ENCODE peak calls at places on chromosomes 3 and 15, in seven cellular contexts. One of them, this sample, is unnamed.

GRCh38 chr15:58875343-58875742 is 58.1 kb downstream of the SLTM start:
- DNase-seq in posterior vena cava: no peak
- DNase-seq in C1 segment of cervical spinal cord: no peak
- DNase-seq in activated B cell treated with CpG ODN at 0.5 μM for 24 hours: no peak
- DNase-seq in A172: no peak
- DNase-seq in activated CD4-positive, alpha-beta T cell treated with anti-CD3 and anti-CD28 coated beads, Interleukin-2, amount 10 ng/mL, durations not matched to agents 7 days and 5 days: no peak
- DNase-seq in astrocyte: no peak
- DNase-seq in this sample: no peak

GRCh38 chr3:193905993-193906396 is 230.0 kb upstream of the HES1 start:
- DNase-seq in posterior vena cava: no peak
- DNase-seq in A172: no peak
- DNase-seq in activated CD4-positive, alpha-beta T cell treated with anti-CD3 and anti-CD28 coated beads, Interleukin-2, amount 10 ng/mL, durations not matched to agents 7 days and 5 days: no peak
- DNase-seq in astrocyte: no peak
- DNase-seq in C1 segment of cervical spinal cord: no peak
- DNase-seq in activated B cell treated with CpG ODN at 0.5 μM for 24 hours: no peak
- DNase-seq in this sample: no peak

GRCh38 chr3:69051796-69052566 is at the start of gene TMF1:
- DNase-seq in activated B cell treated with CpG ODN at 0.5 μM for 24 hours: peak; percentile 92
- DNase-seq in A172: peak; percentile 95
- DNase-seq in posterior vena cava: peak; percentile 100
- DNase-seq in C1 segment of cervical spinal cord: no peak
- DNase-seq in activated CD4-positive, alpha-beta T cell treated with anti-CD3 and anti-CD28 coated beads, Interleukin-2, amount 10 ng/mL, durations not matched to agents 7 days and 5 days: peak; percentile 99
- DNase-seq in astrocyte: peak; percentile 98
- DNase-seq in this sample: no peak

GRCh38 chr15:101003706-101004105 is 84.5 kb downstream of the LRRK1 start:
- DNase-seq in posterior vena cava: peak; percentile 35
- DNase-seq in C1 segment of cervical spinal cord: no peak
- DNase-seq in activated CD4-positive, alpha-beta T cell treated with anti-CD3 and anti-CD28 coated beads, Interleukin-2, amount 10 ng/mL, durations not matched to agents 7 days and 5 days: no peak
- DNase-seq in activated B cell treated with CpG ODN at 0.5 μM for 24 hours: no peak
- DNase-seq in astrocyte: no peak
- DNase-seq in A172: no peak
- DNase-seq in this sample: no peak

GRCh38 chr15:48063411-48063985 is 57.3 kb upstream of the SLC24A5 start:
- DNase-seq in activated B cell treated with CpG ODN at 0.5 μM for 24 hours: no peak
- DNase-seq in C1 segment of cervical spinal cord: no peak
- DNase-seq in posterior vena cava: no peak
- DNase-seq in activated CD4-positive, alpha-beta T cell treated with anti-CD3 and anti-CD28 coated beads, Interleukin-2, amount 10 ng/mL, durations not matched to agents 7 days and 5 days: no peak
- DNase-seq in A172: no peak
- DNase-seq in astrocyte: no peak
- DNase-seq in this sample: no peak

GRCh38 chr3:63977893-63978292 is 45.4 kb downstream of the PSMD6 start:
- DNase-seq in activated B cell treated with CpG ODN at 0.5 μM for 24 hours: no peak
- DNase-seq in posterior vena cava: no peak
- DNase-seq in A172: no peak
- DNase-seq in C1 segment of cervical spinal cord: no peak
- DNase-seq in astrocyte: no peak
- DNase-seq in activated CD4-positive, alpha-beta T cell treated with anti-CD3 and anti-CD28 coated beads, Interleukin-2, amount 10 ng/mL, durations not matched to agents 7 days and 5 days: no peak
- DNase-seq in this sample: no peak

GRCh38 chr15:80093854-80094418 is 34.5 kb downstream of the ZFAND6 start:
- DNase-seq in activated B cell treated with CpG ODN at 0.5 μM for 24 hours: no peak
- DNase-seq in astrocyte: peak; percentile 51
- DNase-seq in posterior vena cava: no peak
- DNase-seq in A172: peak; percentile 68
- DNase-seq in C1 segment of cervical spinal cord: no peak
- DNase-seq in activated CD4-positive, alpha-beta T cell treated with anti-CD3 and anti-CD28 coated beads, Interleukin-2, amount 10 ng/mL, durations not matched to agents 7 days and 5 days: no peak
- DNase-seq in this sample: peak; percentile 6

GRCh38 chr3:24363242-24363641 is 131.4 kb downstream of the THRB start:
- DNase-seq in activated CD4-positive, alpha-beta T cell treated with anti-CD3 and anti-CD28 coated beads, Interleukin-2, amount 10 ng/mL, durations not matched to agents 7 days and 5 days: no peak
- DNase-seq in activated B cell treated with CpG ODN at 0.5 μM for 24 hours: no peak
- DNase-seq in posterior vena cava: no peak
- DNase-seq in A172: no peak
- DNase-seq in C1 segment of cervical spinal cord: no peak
- DNase-seq in astrocyte: no peak
- DNase-seq in this sample: no peak

GRCh38 chr3:164418426-164418825 is 659.9 kb downstream of the SI start:
- DNase-seq in A172: no peak
- DNase-seq in C1 segment of cervical spinal cord: no peak
- DNase-seq in astrocyte: no peak
- DNase-seq in activated CD4-positive, alpha-beta T cell treated with anti-CD3 and anti-CD28 coated beads, Interleukin-2, amount 10 ng/mL, durations not matched to agents 7 days and 5 days: no peak
- DNase-seq in posterior vena cava: no peak
- DNase-seq in activated B cell treated with CpG ODN at 0.5 μM for 24 hours: no peak
- DNase-seq in this sample: no peak

GRCh38 chr3:154022603-154023002 is 98.6 kb upstream of the ARHGEF26 start:
- DNase-seq in astrocyte: no peak
- DNase-seq in posterior vena cava: no peak
- DNase-seq in C1 segment of cervical spinal cord: no peak
- DNase-seq in activated CD4-positive, alpha-beta T cell treated with anti-CD3 and anti-CD28 coated beads, Interleukin-2, amount 10 ng/mL, durations not matched to agents 7 days and 5 days: no peak
- DNase-seq in A172: no peak
- DNase-seq in activated B cell treated with CpG ODN at 0.5 μM for 24 hours: no peak
- DNase-seq in this sample: no peak